ENCODE peak calls at places on chromosomes 11 and 22, in ten cellular contexts. S is activated T-helper 1 cell treated with anti-CD3 and anti-CD28 coated beads, Interleukin-12 subunit alpha, Interleukin-12 subunit beta, Interleukin-2, Interleukin-4 antibody, amounts not matched to agents 30 ng/mL and 10 ng/mL and 1 ng/mL, durations not matched to agents 14 hours and 24 hours and 36 hours; G is effector CD4-positive, alpha-beta T cell; B is activated CD8-positive, alpha-beta T cell treated with anti-CD3 and anti-CD28 coated beads for 36 hours; E is tibial nerve; R is amniotic stem cell; F is DMS153; C is activated gamma-delta T cell treated with Interleukin-2 at 50 U/mL for 16 hours; Q is EL; L is cardiac fibroblast. H is an unnamed sample.
A peak's percentile ranks its signal among the peaks of the same experiment; 100 is the strongest.

GRCh38 chr11:78228467-78228866 is 39.7 kb downstream of the USP35 start:
- DNase-seq in S (peak; percentile 21), G (no peak), B (peak; percentile 28), E (no peak), R (peak; percentile 27), F (peak; percentile 72), C (no peak), Q (peak; percentile 46), L (peak; percentile 69), H (peak; percentile 76)

GRCh38 chr11:95671768-95672167 is 117.8 kb downstream of the FAM76B start:
- DNase-seq in S (no peak), G (no peak), B (no peak), E (no peak), R (no peak), F (no peak), C (no peak), Q (no peak), L (no peak), H (no peak)

GRCh38 chr11:3356858-3357257 is 22.1 kb downstream of the ZNF195 start:
- DNase-seq in S (no peak), G (no peak), B (no peak), E (no peak), R (no peak), F (no peak), C (no peak), Q (no peak), L (no peak), H (no peak)

GRCh38 chr22:21972293-21972779 is 10.3 kb downstream of the TOP3B start:
- DNase-seq in S (peak; percentile 24), G (peak; percentile 41), B (peak; percentile 70), E (no peak), R (no peak), F (no peak), C (peak; percentile 50), Q (peak; percentile 23), L (peak; percentile 46), H (peak; percentile 1)

GRCh38 chr22:28029201-28029948 is 110.3 kb upstream of the PITPNB start:
- DNase-seq in S (no peak), G (no peak), B (no peak), E (no peak), R (no peak), F (peak; percentile 99), C (no peak), Q (peak; percentile 76), L (peak; percentile 67), H (peak; percentile 95)

GRCh38 chr11:46658259-46658658 is 40.9 kb downstream of the ATG13 start:
- DNase-seq in S (no peak), G (no peak), B (no peak), E (peak; percentile 61), R (no peak), F (no peak), C (no peak), Q (peak; percentile 34), L (peak; percentile 85), H (no peak)

GRCh38 chr11:66429983-66430602 is 8.6 kb downstream of the MRPL11 start:
- DNase-seq in S (peak; percentile 49), G (peak; percentile 64), B (peak; percentile 93), E (peak; percentile 39), R (peak; percentile 54), F (peak; percentile 53), C (peak; percentile 66), Q (peak; percentile 68), L (peak; percentile 82), H (peak; percentile 78)

GRCh38 chr11:14623036-14623435 is 20.6 kb upstream of the PDE3B start:
- DNase-seq in S (no peak), G (no peak), B (peak; percentile 12), E (no peak), R (no peak), F (no peak), C (no peak), Q (no peak), L (no peak), H (no peak)

GRCh38 chr11:123454060-123454651 is 24.1 kb downstream of the GRAMD1B start:
- DNase-seq in S (peak; percentile 74), G (peak; percentile 22), B (peak; percentile 87), E (no peak), R (no peak), F (peak; percentile 88), C (peak; percentile 50), Q (peak; percentile 78), L (peak; percentile 85), H (no peak)

GRCh38 chr11:102309621-102310541 is 7.4 kb upstream of the BIRC3 start:
- DNase-seq in S (no peak), G (no peak), B (peak; percentile 38), E (no peak), R (no peak), F (no peak), C (no peak), Q (no peak), L (no peak), H (no peak)

GRCh38 chr22:20549232-20549841 is 41.9 kb downstream of the MED15 start:
- DNase-seq in S (peak; percentile 29), G (peak; percentile 65), B (peak; percentile 71), E (no peak), R (no peak), F (no peak), C (peak; percentile 68), Q (peak; percentile 27), L (peak; percentile 29), H (no peak)

GRCh38 chr11:96228472-96228871 is 114.5 kb downstream of the MAML2 start:
- DNase-seq in S (no peak), G (no peak), B (no peak), E (peak; percentile 57), R (peak; percentile 75), F (no peak), C (no peak), Q (peak; percentile 98), L (peak; percentile 97), H (no peak)

GRCh38 chr11:72239849-72240460 is 4.0 kb downstream of the PHOX2A start:
- DNase-seq in S (no peak), G (no peak), B (no peak), E (no peak), R (no peak), F (no peak), C (no peak), Q (no peak), L (peak; percentile 36), H (no peak)

GRCh38 chr11:120337133-120337895 is 1.1 kb downstream of the ARHGEF12 start:
- DNase-seq in S (no peak), G (no peak), B (peak; percentile 21), E (no peak), R (no peak), F (no peak), C (no peak), Q (no peak), L (no peak), H (peak; percentile 53)

GRCh38 chr11:45246241-45246640 is 39.9 kb downstream of the SYT13 start:
- DNase-seq in S (no peak), G (no peak), B (no peak), E (no peak), R (no peak), F (no peak), C (no peak), Q (no peak), L (no peak), H (no peak)

GRCh38 chr11:9524001-9524400 is 49.5 kb upstream of the WEE1 start:
- DNase-seq in S (no peak), G (no peak), B (no peak), E (no peak), R (no peak), F (no peak), C (no peak), Q (no peak), L (no peak), H (no peak)

GRCh38 chr11:120747801-120748484 is 236.4 kb downstream of the GRIK4 start:
- DNase-seq in S (no peak), G (no peak), B (no peak), E (no peak), R (no peak), F (no peak), C (no peak), Q (no peak), L (no peak), H (no peak)

GRCh38 chr11:128512478-128513127 is 74.8 kb downstream of the ETS1 start:
- DNase-seq in S (peak; percentile 40), G (peak; percentile 41), B (peak; percentile 71), E (no peak), R (no peak), F (no peak), C (no peak), Q (no peak), L (peak; percentile 12), H (no peak)

GRCh38 chr22:44100411-44100810 is 76.3 kb downstream of the PARVB start:
- DNase-seq in S (no peak), G (no peak), B (no peak), E (no peak), R (no peak), F (no peak), C (no peak), Q (no peak), L (no peak), H (no peak)

GRCh38 chr11:83249972-83250593 is 36.1 kb downstream of the CCDC90B start:
- DNase-seq in S (no peak), G (no peak), B (peak; percentile 12), E (no peak), R (peak; percentile 3), F (peak; percentile 10), C (no peak), Q (peak; percentile 48), L (peak; percentile 76), H (peak; percentile 17)

GRCh38 chr22:42231929-42232328 is 38.5 kb downstream of the TCF20 start:
- DNase-seq in S (no peak), G (no peak), B (no peak), E (no peak), R (no peak), F (no peak), C (no peak), Q (no peak), L (no peak), H (no peak)

GRCh38 chr11:76578655-76579046 is 91.9 kb downstream of the LRRC32 start:
- DNase-seq in S (no peak), G (no peak), B (no peak), E (no peak), R (no peak), F (no peak), C (no peak), Q (peak; percentile 17), L (peak; percentile 72), H (no peak)

GRCh38 chr11:65128182-65129145 is 5.9 kb downstream of the SYVN1 start:
- DNase-seq in S (no peak), G (no peak), B (no peak), E (no peak), R (no peak), F (no peak), C (no peak), Q (no peak), L (no peak), H (no peak)

H was measured in NCI-H146.